ENCODE peak calls at places on chromosomes 5 and 9, in seven cellular contexts. R is fibroblast of lung, L is Peyer's patch, I is body of pancreas, Z is right lobe of liver, K is mammary epithelial cell, W is neural progenitor cell. Q is an unnamed sample.

GRCh38 chr5:150229571-150229970 is 39.7 kb downstream of the SLC6A7 start:
- DNase-seq in R (no peak), L (no peak), I (no peak), Z (no peak), K (no peak), W (no peak), Q (no peak)

GRCh38 chr5:73482383-73483193 is 15.7 kb upstream of the BTF3 start:
- DNase-seq in R (peak), L (no peak), I (no peak), Z (no peak), K (no peak), W (no peak), Q (no peak)

GRCh38 chr9:77534376-77535057 is 113.6 kb downstream of the GNA14 start:
- DNase-seq in R (no peak), L (no peak), I (no peak), Z (no peak), K (no peak), W (peak), Q (no peak)

GRCh38 chr5:1242733-1243486 is 17.7 kb downstream of the SLC6A18 start:
- DNase-seq in R (no peak), L (no peak), I (no peak), Z (no peak), K (no peak), W (no peak), Q (no peak)

GRCh38 chr5:42720242-42720641 is 36.4 kb upstream of the CCDC152 start:
- DNase-seq in R (no peak), L (no peak), I (no peak), Z (no peak), K (no peak), W (no peak), Q (no peak)

GRCh38 chr5:93583799-93584530 is 943 bp downstream of the NR2F1 start:
- DNase-seq in R (peak), L (no peak), I (peak), Z (no peak), K (peak), W (peak), Q (no peak)

GRCh38 chr9:135095470-135096407 is 8.3 kb downstream of the OLFM1 start:
- DNase-seq in R (no peak), L (no peak), I (no peak), Z (no peak), K (no peak), W (no peak), Q (no peak)

GRCh38 chr9:126992427-126992826 is 77.8 kb downstream of the RALGPS1 start:
- DNase-seq in R (no peak), L (no peak), I (no peak), Z (no peak), K (no peak), W (no peak), Q (no peak)

GRCh38 chr9:134341306-134341705 is 15.1 kb downstream of the RXRA start:
- DNase-seq in R (no peak), L (no peak), I (peak), Z (peak), K (no peak), W (no peak), Q (peak)

GRCh38 chr5:119742311-119742710 is 113.0 kb downstream of the FAM170A start:
- DNase-seq in R (no peak), L (no peak), I (no peak), Z (no peak), K (peak), W (no peak), Q (no peak)

GRCh38 chr5:531101-531748 is 7.0 kb upstream of the SLC9A3 start:
- DNase-seq in R (no peak), L (no peak), I (peak), Z (peak), K (no peak), W (peak), Q (no peak)

GRCh38 chr9:97978706-97979105 is 4.4 kb upstream of the ANP32B start:
- DNase-seq in R (no peak), L (no peak), I (no peak), Z (no peak), K (no peak), W (no peak), Q (no peak)

GRCh38 chr9:82302968-82303655 is 314.5 kb downstream of the SPATA31D1 start:
- DNase-seq in R (no peak), L (no peak), I (no peak), Z (no peak), K (no peak), W (no peak), Q (no peak)

GRCh38 chr5:62948294-62948693 is 369.7 kb downstream of the LRRC70 start:
- DNase-seq in R (no peak), L (no peak), I (no peak), Z (no peak), K (no peak), W (no peak), Q (no peak)

GRCh38 chr9:9412241-9412640 is 1200.6 kb downstream of the PTPRD start:
- DNase-seq in R (no peak), L (no peak), I (no peak), Z (no peak), K (no peak), W (no peak), Q (no peak)

GRCh38 chr5:53211799-53212198 is 102.2 kb upstream of the MOCS2 start:
- DNase-seq in R (peak), L (no peak), I (no peak), Z (no peak), K (peak), W (no peak), Q (no peak)

GRCh38 chr5:169810542-169810941 is 169.8 kb downstream of the INSYN2B start:
- DNase-seq in R (no peak), L (no peak), I (no peak), Z (no peak), K (no peak), W (no peak), Q (no peak)

GRCh38 chr9:74555015-74555414 is 57.9 kb downstream of the RORB start:
- DNase-seq in R (no peak), L (no peak), I (peak), Z (no peak), K (no peak), W (no peak), Q (no peak)

GRCh38 chr5:68046445-68046844 is 169.1 kb upstream of the PIK3R1 start:
- DNase-seq in R (peak), L (no peak), I (no peak), Z (no peak), K (peak), W (no peak), Q (no peak)

GRCh38 chr5:78526049-78526525 is 122.5 kb downstream of the LHFPL2 start:
- DNase-seq in R (peak), L (no peak), I (no peak), Z (no peak), K (peak), W (no peak), Q (no peak)

GRCh38 chr5:141525659-141526058 is 36.8 kb downstream of the PCDHGC5 start:
- DNase-seq in R (no peak), L (no peak), I (peak), Z (no peak), K (no peak), W (no peak), Q (no peak)

GRCh38 chr5:42496397-42497156 is 73.3 kb downstream of the GHR start:
- DNase-seq in R (no peak), L (no peak), I (no peak), Z (no peak), K (no peak), W (no peak), Q (no peak)

GRCh38 chr5:79685621-79686020 is 4.0 kb upstream of the CMYA5 start:
- DNase-seq in R (peak), L (no peak), I (no peak), Z (no peak), K (peak), W (no peak), Q (no peak)

GRCh38 chr5:145495171-145495570 is 340.0 kb downstream of the PRELID2 start:
- DNase-seq in R (no peak), L (no peak), I (no peak), Z (no peak), K (no peak), W (no peak), Q (no peak)

GRCh38 chr9:35673132-35673997 is at the start of gene CA9:
- DNase-seq in R (no peak), L (no peak), I (peak), Z (no peak), K (no peak), W (no peak), Q (peak)

GRCh38 chr5:132807163-132807838 is 5.8 kb upstream of the SOWAHA start:
- DNase-seq in R (no peak), L (no peak), I (peak), Z (peak), K (no peak), W (peak), Q (no peak)

GRCh38 chr5:40236001-40236400 is 443.7 kb upstream of the PTGER4 start:
- DNase-seq in R (peak), L (no peak), I (no peak), Z (no peak), K (no peak), W (no peak), Q (no peak)

GRCh38 chr9:86047361-86047760 is 52.0 kb downstream of the GOLM1 start:
- DNase-seq in R (no peak), L (no peak), I (no peak), Z (no peak), K (no peak), W (no peak), Q (no peak)

GRCh38 chr5:39623291-39623865 is 198.6 kb upstream of the DAB2 start:
- DNase-seq in R (no peak), L (no peak), I (no peak), Z (no peak), K (no peak), W (no peak), Q (no peak)

GRCh38 chr5:78006449-78006848 is 230.3 kb upstream of the TBCA start:
- DNase-seq in R (no peak), L (no peak), I (no peak), Z (no peak), K (no peak), W (no peak), Q (no peak)

GRCh38 chr5:41415242-41415641 is 95.2 kb downstream of the PLCXD3 start:
- DNase-seq in R (no peak), L (no peak), I (no peak), Z (no peak), K (no peak), W (no peak), Q (no peak)

GRCh38 chr9:89850633-89851325 is 246.0 kb downstream of the GADD45G start:
- DNase-seq in R (peak), L (peak), I (no peak), Z (no peak), K (peak), W (no peak), Q (no peak)

DNA sequence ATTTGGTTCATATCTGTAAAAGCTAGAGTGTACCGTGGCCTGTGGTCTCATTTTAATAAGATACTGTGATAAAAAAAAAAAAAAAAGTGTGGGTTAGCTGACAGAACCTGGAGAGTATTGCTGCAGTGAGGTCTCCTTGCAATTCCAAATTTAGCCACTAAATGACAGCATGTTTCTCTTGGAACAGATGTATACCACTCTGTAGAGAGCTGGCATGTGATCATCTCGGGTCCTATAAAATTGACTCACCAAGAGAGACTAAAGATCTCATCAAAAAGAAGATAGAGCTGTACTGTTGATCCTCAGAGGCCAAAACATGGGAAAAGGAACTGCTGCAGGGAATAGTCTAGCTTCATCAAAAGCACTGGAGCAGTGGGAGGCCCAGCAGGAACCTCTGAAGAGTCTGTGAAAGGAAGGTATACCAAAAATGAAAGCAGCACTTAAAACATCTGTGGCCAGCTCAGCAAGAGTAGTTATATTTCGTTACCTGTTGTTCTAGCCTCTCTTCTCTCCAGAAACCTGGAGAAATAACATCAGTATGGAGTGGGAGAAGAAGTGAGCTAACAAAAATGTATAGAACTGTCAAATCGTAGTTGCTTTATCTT is 826.8 kb downstream of the EFNA5 start:
- DNase-seq in R (peak), L (no peak), I (no peak), Z (no peak), K (peak), W (peak), Q (no peak)
- TF ChIP-seq CTCF in R (peak), L (no peak), I (peak), Z (peak), K (peak), W (peak), Q (no peak)

GRCh38 chr9:87269777-87270176 is 227.9 kb upstream of the DAPK1 start:
- DNase-seq in R (no peak), L (no peak), I (no peak), Z (no peak), K (no peak), W (no peak), Q (no peak)
- H3K27ac ChIP-seq in R (no peak), L (no peak), I (no peak), Z (no peak), K (no peak), W (no peak), Q (peak)

GRCh38 chr9:105656131-105656921 is 5.9 kb upstream of the TAL2 start:
- DNase-seq in R (no peak), L (no peak), I (peak), Z (peak), K (peak), W (peak), Q (peak)
- TF ChIP-seq CTCF in R (no peak), L (peak), I (peak), Z (peak), K (peak), W (peak), Q (peak)

GRCh38 chr5:65819215-65819904 is 97.4 kb downstream of the NLN start:
- DNase-seq in R (no peak), L (no peak), I (no peak), Z (no peak), K (no peak), W (no peak), Q (no peak)

GRCh38 chr5:65816729-65817128 is 94.7 kb downstream of the NLN start:
- DNase-seq in R (no peak), L (no peak), I (no peak), Z (no peak), K (no peak), W (no peak), Q (no peak)

GRCh38 chr5:65818592-65818991 is 96.6 kb downstream of the NLN start:
- DNase-seq in R (no peak), L (no peak), I (no peak), Z (no peak), K (no peak), W (peak), Q (no peak)

GRCh38 chr5:65819905-65820240 is 97.9 kb downstream of the NLN start:
- DNase-seq in R (no peak), L (no peak), I (no peak), Z (no peak), K (no peak), W (no peak), Q (no peak)

GRCh38 chr5:65817936-65818335 is 95.9 kb downstream of the NLN start:
- DNase-seq in R (no peak), L (no peak), I (no peak), Z (no peak), K (no peak), W (peak), Q (no peak)
- H3K27ac ChIP-seq in R (no peak), L (no peak), I (no peak), Z (no peak), K (no peak), W (peak), Q (no peak)

DNA sequence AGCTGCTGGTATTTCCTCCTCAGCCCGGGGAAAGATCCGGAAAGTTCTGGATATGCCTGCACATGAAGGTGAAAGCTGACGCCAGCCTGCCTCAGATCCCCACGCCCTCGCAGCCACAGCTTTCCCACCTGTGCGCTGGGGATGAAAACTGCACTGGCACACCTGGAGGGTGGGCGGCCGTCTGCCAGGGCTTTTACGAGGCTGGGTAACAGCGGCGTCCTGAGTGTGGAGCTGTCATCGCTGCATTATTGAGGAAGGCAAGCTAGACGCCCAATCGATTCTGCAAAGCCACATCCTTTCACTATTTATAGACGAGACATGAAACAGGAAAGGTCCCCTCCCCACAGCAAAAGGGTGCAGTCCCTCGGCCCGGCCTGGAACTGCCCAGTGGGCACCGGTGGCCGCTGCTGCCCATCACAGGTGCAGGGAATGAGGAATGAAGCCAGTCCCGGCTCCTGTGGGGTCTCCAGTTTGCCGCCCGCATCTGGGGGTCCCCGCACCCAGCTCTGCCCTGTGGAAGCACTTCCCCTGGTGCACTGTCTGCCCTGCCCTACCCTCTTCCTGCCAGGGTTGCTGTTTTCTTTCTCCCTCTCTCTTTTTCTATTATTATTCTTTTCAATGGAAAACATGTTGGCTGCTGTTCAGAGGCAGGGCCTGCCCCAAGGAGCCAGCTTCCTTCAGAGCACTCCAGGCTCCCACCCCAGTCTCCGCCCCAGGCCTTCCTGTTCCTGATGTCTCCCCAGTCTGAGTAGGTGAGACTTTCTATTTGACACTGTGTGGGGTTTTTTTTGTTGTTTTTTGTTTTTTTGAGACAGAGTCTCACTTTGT is 7.0 kb downstream of the NOTCH1 start:
- DNase-seq in R (no peak), L (peak), I (no peak), Z (no peak), K (no peak), W (no peak), Q (peak)
- TF ChIP-seq CTCF in R (no peak), L (no peak), I (no peak), Z (no peak), K (no peak), W (no peak), Q (no peak)